ENCODE peak calls at places on chromosomes 1 and 21, in seven cellular contexts. One of them, this sample, is unnamed.

GRCh38 chr21:43758811-43759210 is 17.3 kb downstream of the CSTB start:
- DNase-seq in mesendoderm: no peak
- DNase-seq in H9: no peak
- DNase-seq in mesenchymal stem cell: no peak
- DNase-seq in neuronal stem cell: no peak
- DNase-seq in H1: no peak
- DNase-seq in trophoblast cell: no peak
- DNase-seq in this sample: no peak

GRCh38 chr1:2137257-2138121 is 57.1 kb downstream of the FAAP20 start:
- DNase-seq in mesendoderm: no peak
- DNase-seq in H9: no peak
- DNase-seq in mesenchymal stem cell: no peak
- DNase-seq in neuronal stem cell: no peak
- DNase-seq in H1: no peak
- DNase-seq in trophoblast cell: peak; percentile 97
- DNase-seq in this sample: no peak

GRCh38 chr1:38041941-38042834 is 4.4 kb downstream of the POU3F1 start:
- DNase-seq in mesendoderm: no peak
- DNase-seq in H9: no peak
- DNase-seq in mesenchymal stem cell: no peak
- DNase-seq in neuronal stem cell: no peak
- DNase-seq in H1: no peak
- DNase-seq in trophoblast cell: no peak
- DNase-seq in this sample: no peak

GRCh38 chr1:201006450-201006849 is 17.1 kb downstream of the KIF21B start:
- DNase-seq in mesendoderm: peak; percentile 62
- DNase-seq in H9: no peak
- DNase-seq in mesenchymal stem cell: peak; percentile 45
- DNase-seq in neuronal stem cell: no peak
- DNase-seq in H1: no peak
- DNase-seq in trophoblast cell: no peak
- DNase-seq in this sample: no peak

GRCh38 chr1:176696109-176696508 is 233.1 kb downstream of the PAPPA2 start:
- DNase-seq in mesendoderm: peak; percentile 78
- DNase-seq in H9: peak; percentile 64
- DNase-seq in mesenchymal stem cell: peak; percentile 47
- DNase-seq in neuronal stem cell: no peak
- DNase-seq in H1: no peak
- DNase-seq in trophoblast cell: peak; percentile 24
- DNase-seq in this sample: peak; percentile 11

GRCh38 chr1:31371560-31371959 is 1.3 kb downstream of the FABP3 start:
- DNase-seq in mesendoderm: no peak
- DNase-seq in H9: no peak
- DNase-seq in mesenchymal stem cell: no peak
- DNase-seq in neuronal stem cell: no peak
- DNase-seq in H1: no peak
- DNase-seq in trophoblast cell: no peak
- DNase-seq in this sample: no peak

GRCh38 chr1:14855278-14855677 is 256.8 kb downstream of the KAZN start:
- DNase-seq in mesendoderm: no peak
- DNase-seq in H9: no peak
- DNase-seq in mesenchymal stem cell: no peak
- DNase-seq in neuronal stem cell: no peak
- DNase-seq in H1: no peak
- DNase-seq in trophoblast cell: no peak
- DNase-seq in this sample: no peak

GRCh38 chr1:187451238-187451637 is 622.5 kb downstream of the PLA2G4A start:
- DNase-seq in mesendoderm: no peak
- DNase-seq in H9: no peak
- DNase-seq in mesenchymal stem cell: no peak
- DNase-seq in neuronal stem cell: no peak
- DNase-seq in H1: no peak
- DNase-seq in trophoblast cell: no peak
- DNase-seq in this sample: no peak

GRCh38 chr21:45262041-45262581 is 25.6 kb downstream of the POFUT2 start:
- DNase-seq in mesendoderm: no peak
- DNase-seq in H9: peak; percentile 19
- DNase-seq in mesenchymal stem cell: no peak
- DNase-seq in neuronal stem cell: no peak
- DNase-seq in H1: no peak
- DNase-seq in trophoblast cell: no peak
- DNase-seq in this sample: no peak

GRCh38 chr1:192550922-192551534 is 24.5 kb upstream of the RGS1 start:
- DNase-seq in mesendoderm: no peak
- DNase-seq in H9: no peak
- DNase-seq in mesenchymal stem cell: peak; percentile 87
- DNase-seq in neuronal stem cell: no peak
- DNase-seq in H1: no peak
- DNase-seq in trophoblast cell: no peak
- DNase-seq in this sample: peak; percentile 88

GRCh38 chr1:207454046-207454964 is at the start of gene CR2:
- DNase-seq in mesendoderm: peak; percentile 70
- DNase-seq in H9: peak; percentile 92
- DNase-seq in mesenchymal stem cell: no peak
- DNase-seq in neuronal stem cell: peak; percentile 32
- DNase-seq in H1: peak; percentile 59
- DNase-seq in trophoblast cell: peak; percentile 40
- DNase-seq in this sample: no peak

GRCh38 chr1:202661136-202661845 is 49.0 kb downstream of the SYT2 start:
- DNase-seq in mesendoderm: no peak
- DNase-seq in H9: no peak
- DNase-seq in mesenchymal stem cell: no peak
- DNase-seq in neuronal stem cell: no peak
- DNase-seq in H1: no peak
- DNase-seq in trophoblast cell: no peak
- DNase-seq in this sample: no peak

GRCh38 chr1:166167395-166167922 is 658 bp upstream of the FAM78B start:
- DNase-seq in mesendoderm: no peak
- DNase-seq in H9: no peak
- DNase-seq in mesenchymal stem cell: no peak
- DNase-seq in neuronal stem cell: no peak
- DNase-seq in H1: no peak
- DNase-seq in trophoblast cell: no peak
- DNase-seq in this sample: no peak

GRCh38 chr1:111281411-111281810 is 9.2 kb upstream of the CHIA start:
- DNase-seq in mesendoderm: peak; percentile 61
- DNase-seq in H9: no peak
- DNase-seq in mesenchymal stem cell: no peak
- DNase-seq in neuronal stem cell: no peak
- DNase-seq in H1: no peak
- DNase-seq in trophoblast cell: no peak
- DNase-seq in this sample: no peak

GRCh38 chr1:237756304-237756967 is 134.3 kb downstream of the ZP4 start:
- DNase-seq in mesendoderm: no peak
- DNase-seq in H9: no peak
- DNase-seq in mesenchymal stem cell: no peak
- DNase-seq in neuronal stem cell: no peak
- DNase-seq in H1: no peak
- DNase-seq in trophoblast cell: no peak
- DNase-seq in this sample: no peak

GRCh38 chr1:241836944-241837343 is 11.1 kb upstream of the EXO1 start:
- DNase-seq in mesendoderm: no peak
- DNase-seq in H9: no peak
- DNase-seq in mesenchymal stem cell: no peak
- DNase-seq in neuronal stem cell: no peak
- DNase-seq in H1: no peak
- DNase-seq in trophoblast cell: no peak
- DNase-seq in this sample: no peak

GRCh38 chr1:169086603-169087455 is 19.7 kb upstream of the ATP1B1 start:
- DNase-seq in mesendoderm: peak; percentile 47
- DNase-seq in H9: no peak
- DNase-seq in mesenchymal stem cell: peak; percentile 87
- DNase-seq in neuronal stem cell: no peak
- DNase-seq in H1: no peak
- DNase-seq in trophoblast cell: no peak
- DNase-seq in this sample: peak; percentile 37

DNA sequence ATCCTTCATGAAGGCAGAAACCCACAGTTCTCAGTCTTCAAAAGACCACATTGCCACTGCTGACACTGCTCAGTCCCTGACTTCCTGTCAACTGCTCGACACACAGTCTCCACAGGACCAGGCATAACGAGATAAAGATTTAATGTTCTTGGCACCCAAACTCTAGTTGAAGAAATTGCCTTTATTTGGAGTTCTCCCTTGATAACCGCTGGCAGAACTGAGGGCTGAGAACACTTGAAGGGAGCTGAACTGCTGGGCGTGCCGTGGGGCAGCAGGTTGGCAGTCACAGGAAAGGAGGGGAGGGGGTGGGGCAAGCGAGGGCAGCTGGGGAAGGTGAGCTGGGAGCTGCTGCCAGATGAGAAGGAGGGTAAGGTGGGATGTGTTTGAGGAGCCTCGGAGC is 15.9 kb downstream of the HENMT1 start:
- DNase-seq in mesendoderm: peak; percentile 28
- DNase-seq in H9: no peak
- DNase-seq in mesenchymal stem cell: no peak
- DNase-seq in neuronal stem cell: no peak
- DNase-seq in H1: no peak
- DNase-seq in trophoblast cell: no peak
- DNase-seq in this sample: no peak
- H2AK5ac ChIP-seq in mesendoderm: no peak overlapping the region
- H2AK5ac ChIP-seq in H9: no peak overlapping the region
- H2AK5ac ChIP-seq in mesenchymal stem cell: no peak overlapping the region
- H2AK5ac ChIP-seq in neuronal stem cell: no peak overlapping the region
- H2AK5ac ChIP-seq in H1: no peak overlapping the region
- H2AK5ac ChIP-seq in trophoblast cell: no peak overlapping the region
- H2AK5ac ChIP-seq in this sample: no peak overlapping the region

GRCh38 chr1:220786337-220787068 is at the start of gene MTARC1:
- DNase-seq in mesendoderm: peak; percentile 87
- DNase-seq in H9: peak; percentile 90
- DNase-seq in mesenchymal stem cell: peak; percentile 65
- DNase-seq in neuronal stem cell: peak; percentile 67
- DNase-seq in H1: no peak
- DNase-seq in trophoblast cell: peak; percentile 60
- DNase-seq in this sample: no peak

GRCh38 chr1:220785166-220786056 is 1.3 kb upstream of the MTARC1 start:
- DNase-seq in mesendoderm: peak; percentile 29
- DNase-seq in H9: no peak
- DNase-seq in mesenchymal stem cell: no peak
- DNase-seq in neuronal stem cell: no peak
- DNase-seq in H1: no peak
- DNase-seq in trophoblast cell: no peak
- DNase-seq in this sample: no peak

GRCh38 chr1:220788146-220788545 is 1.4 kb downstream of the MTARC1 start:
- DNase-seq in mesendoderm: peak; percentile 49
- DNase-seq in H9: no peak
- DNase-seq in mesenchymal stem cell: no peak
- DNase-seq in neuronal stem cell: no peak
- DNase-seq in H1: no peak
- DNase-seq in trophoblast cell: peak; percentile 87
- DNase-seq in this sample: no peak

GRCh38 chr1:220786057-220786336 is 716 bp upstream of the MTARC1 start:
- DNase-seq in mesendoderm: no peak
- DNase-seq in H9: no peak
- DNase-seq in mesenchymal stem cell: no peak
- DNase-seq in neuronal stem cell: no peak
- DNase-seq in H1: no peak
- DNase-seq in trophoblast cell: no peak
- DNase-seq in this sample: no peak

GRCh38 chr1:220787069-220787614 is 429 bp downstream of the MTARC1 start:
- DNase-seq in mesendoderm: peak; percentile 79
- DNase-seq in H9: peak; percentile 67
- DNase-seq in mesenchymal stem cell: no peak
- DNase-seq in neuronal stem cell: no peak
- DNase-seq in H1: no peak
- DNase-seq in trophoblast cell: peak; percentile 84
- DNase-seq in this sample: no peak
- H3K9ac ChIP-seq in mesendoderm: peak overlapping the region; percentile 79
- H3K9ac ChIP-seq in H9: peak overlapping the region; percentile 66
- H3K9ac ChIP-seq in mesenchymal stem cell: peak overlapping the region; percentile 42
- H3K9ac ChIP-seq in neuronal stem cell: peak overlapping the region; percentile 89
- H3K9ac ChIP-seq in H1: peak overlapping the region; percentile 79
- H3K9ac ChIP-seq in trophoblast cell: peak overlapping the region; percentile 79
- H3K9ac ChIP-seq in this sample: no peak overlapping the region

GRCh38 chr1:8343044-8343443 is 25.1 kb downstream of the SLC45A1 start:
- DNase-seq in mesendoderm: no peak
- DNase-seq in H9: peak; percentile 25
- DNase-seq in mesenchymal stem cell: no peak
- DNase-seq in neuronal stem cell: no peak
- DNase-seq in H1: no peak
- DNase-seq in trophoblast cell: no peak
- DNase-seq in this sample: no peak
- H2AK5ac ChIP-seq in mesendoderm: no peak overlapping the region
- H2AK5ac ChIP-seq in H9: no peak overlapping the region
- H2AK5ac ChIP-seq in mesenchymal stem cell: peak overlapping the region; percentile 12
- H2AK5ac ChIP-seq in neuronal stem cell: peak overlapping the region; percentile 6
- H2AK5ac ChIP-seq in H1: no peak overlapping the region
- H2AK5ac ChIP-seq in trophoblast cell: no peak overlapping the region
- H2AK5ac ChIP-seq in this sample: peak overlapping the region; percentile 97

GRCh38 chr1:52041551-52042185 is 8.1 kb upstream of the KTI12 start:
- DNase-seq in mesendoderm: no peak
- DNase-seq in H9: no peak
- DNase-seq in mesenchymal stem cell: no peak
- DNase-seq in neuronal stem cell: no peak
- DNase-seq in H1: no peak
- DNase-seq in trophoblast cell: no peak
- DNase-seq in this sample: peak; percentile 25
- H3K9ac ChIP-seq in mesendoderm: no peak overlapping the region
- H3K9ac ChIP-seq in H9: no peak overlapping the region
- H3K9ac ChIP-seq in mesenchymal stem cell: no peak overlapping the region
- H3K9ac ChIP-seq in neuronal stem cell: no peak overlapping the region
- H3K9ac ChIP-seq in H1: no peak overlapping the region
- H3K9ac ChIP-seq in trophoblast cell: no peak overlapping the region
- H3K9ac ChIP-seq in this sample: no peak overlapping the region

GRCh38 chr1:170357750-170358149 is 174.2 kb upstream of the GORAB start:
- DNase-seq in mesendoderm: no peak
- DNase-seq in H9: no peak
- DNase-seq in mesenchymal stem cell: no peak
- DNase-seq in neuronal stem cell: no peak
- DNase-seq in H1: no peak
- DNase-seq in trophoblast cell: no peak
- DNase-seq in this sample: no peak
- H2AK5ac ChIP-seq in mesendoderm: no peak overlapping the region
- H2AK5ac ChIP-seq in H9: no peak overlapping the region
- H2AK5ac ChIP-seq in mesenchymal stem cell: no peak overlapping the region
- H2AK5ac ChIP-seq in neuronal stem cell: no peak overlapping the region
- H2AK5ac ChIP-seq in H1: no peak overlapping the region
- H2AK5ac ChIP-seq in trophoblast cell: no peak overlapping the region
- H2AK5ac ChIP-seq in this sample: no peak overlapping the region